ENCODE peak calls at places on chromosomes 11 and 22, in six cellular contexts. V is right lobe of liver; A is CD4-positive, alpha-beta T cell; L is body of pancreas; N is H9; D is psoas muscle. R is an unnamed sample.

GRCh38 chr11:82944198-82944597 is 42.7 kb downstream of the DDIAS start:
- DNase-seq in V (no peak), A (no peak), L (no peak), N (no peak), D (no peak), R (no peak)

GRCh38 chr11:94060401-94060800 is 39.2 kb downstream of the HEPHL1 start:
- DNase-seq in V (no peak), A (no peak), L (no peak), N (no peak), D (no peak), R (no peak)

GRCh38 chr11:80860632-80861031 is 1419.8 kb upstream of the TENM4 start:
- DNase-seq in V (no peak), A (no peak), L (no peak), N (no peak), D (no peak), R (no peak)

GRCh38 chr11:64112771-64113461 is 53.0 kb downstream of the MACROD1 start:
- DNase-seq in V (no peak), A (no peak), L (no peak), N (no peak), D (no peak), R (no peak)

GRCh38 chr11:130945945-130946344 is 29.7 kb upstream of the SNX19 start:
- DNase-seq in V (no peak), A (no peak), L (peak; percentile 25), N (no peak), D (peak; percentile 54), R (no peak)

GRCh38 chr11:44726278-44727113 is at the start of gene TSPAN18:
- DNase-seq in V (no peak), A (peak; percentile 24), L (no peak), N (peak; percentile 85), D (no peak), R (no peak)

GRCh38 chr11:34206598-34207300 is 101.3 kb downstream of the NAT10 start:
- DNase-seq in V (no peak), A (no peak), L (no peak), N (no peak), D (no peak), R (no peak)

GRCh38 chr11:8271106-8271886 is 7.6 kb upstream of the LMO1 start:
- DNase-seq in V (no peak), A (no peak), L (no peak), N (no peak), D (no peak), R (no peak)

GRCh38 chr11:67022961-67023956 is at the start of gene SYT12:
- DNase-seq in V (peak; percentile 57), A (no peak), L (peak; percentile 12), N (no peak), D (no peak), R (no peak)

GRCh38 chr11:35334385-35335090 is 84.8 kb downstream of the SLC1A2 start:
- DNase-seq in V (no peak), A (no peak), L (no peak), N (no peak), D (no peak), R (no peak)

GRCh38 chr22:31079095-31079642 is 1.9 kb upstream of the SMTN start:
- DNase-seq in V (no peak), A (no peak), L (peak; percentile 90), N (peak; percentile 72), D (no peak), R (no peak)

GRCh38 chr11:99370557-99371200 is 349.9 kb downstream of the CNTN5 start:
- DNase-seq in V (no peak), A (no peak), L (peak; percentile 19), N (peak; percentile 45), D (peak; percentile 73), R (no peak)

GRCh38 chr22:30288414-30289125 is 735 bp downstream of the CASTOR1 start:
- DNase-seq in V (no peak), A (no peak), L (no peak), N (no peak), D (no peak), R (no peak)

GRCh38 chr22:27201741-27202140 is 544.4 kb downstream of the MIAT start:
- DNase-seq in V (no peak), A (no peak), L (no peak), N (no peak), D (no peak), R (no peak)

GRCh38 chr11:110856993-110857812 is 145.0 kb upstream of the ARHGAP20 start:
- DNase-seq in V (no peak), A (no peak), L (no peak), N (no peak), D (no peak), R (no peak)

GRCh38 chr11:33897761-33898403 is 6.0 kb upstream of the LMO2 start:
- DNase-seq in V (no peak), A (no peak), L (no peak), N (no peak), D (no peak), R (peak; percentile 28)

GRCh38 chr11:10669258-10670033 is 24.1 kb downstream of the IRAG1 start:
- DNase-seq in V (no peak), A (no peak), L (peak; percentile 23), N (no peak), D (no peak), R (no peak)

GRCh38 chr22:46646531-46647211 is 26.5 kb downstream of the GRAMD4 start:
- DNase-seq in V (peak; percentile 69), A (no peak), L (no peak), N (no peak), D (no peak), R (no peak)

GRCh38 chr11:114604179-114604813 is 8.7 kb upstream of the NXPE4 start:
- DNase-seq in V (no peak), A (no peak), L (no peak), N (no peak), D (no peak), R (no peak)

GRCh38 chr11:114604886-114605285 is 9.3 kb upstream of the NXPE4 start:
- DNase-seq in V (no peak), A (no peak), L (no peak), N (no peak), D (no peak), R (no peak)

GRCh38 chr11:114606003-114606801 is 10.6 kb upstream of the NXPE4 start:
- DNase-seq in V (no peak), A (no peak), L (no peak), N (no peak), D (no peak), R (no peak)

GRCh38 chr11:114607753-114608459 is 12.3 kb upstream of the NXPE4 start:
- DNase-seq in V (no peak), A (no peak), L (no peak), N (no peak), D (no peak), R (no peak)

GRCh38 chr11:114605370-114605769 is 9.8 kb upstream of the NXPE4 start:
- DNase-seq in V (no peak), A (no peak), L (no peak), N (no peak), D (no peak), R (no peak)
- H3K9me3 ChIP-seq in V (no peaks in the 10 kb centered on the region), A (no peaks in the 10 kb centered on the region), L (no peaks in the 10 kb centered on the region), N (no peaks in the 10 kb centered on the region), D (no peaks in the 10 kb centered on the region), R (no peaks in the 10 kb centered on the region)

GRCh38 chr22:49449377-49449776 is 378.3 kb downstream of the BRD1 start:
- DNase-seq in V (no peak), A (no peak), L (no peak), N (no peak), D (no peak), R (no peak)
- H3K9me3 ChIP-seq in V (no peaks in the 10 kb centered on the region), A (no peaks in the 10 kb centered on the region), L (no peaks in the 10 kb centered on the region), N (no peaks in the 10 kb centered on the region), D (no peaks in the 10 kb centered on the region), R (no peaks in the 10 kb centered on the region)

DNA sequence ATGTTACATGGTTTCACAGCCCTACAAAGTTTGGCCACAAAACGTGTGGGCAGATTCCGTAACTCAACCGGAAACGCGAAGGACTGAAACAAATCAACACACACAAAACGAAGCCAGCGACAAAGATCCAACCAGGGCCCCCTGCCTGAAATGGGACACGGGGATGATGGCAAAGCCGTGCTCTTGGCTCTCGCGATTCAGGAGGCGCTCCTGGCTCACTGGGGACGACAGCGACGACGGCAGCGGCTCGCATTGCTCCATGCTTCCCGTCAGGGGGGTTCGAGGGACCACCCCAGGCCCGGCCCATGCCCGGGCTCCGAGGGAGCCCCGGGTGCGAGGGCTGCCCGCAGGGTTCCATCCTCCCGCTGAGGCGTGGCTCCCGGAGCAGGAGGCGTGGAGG is 4786.8 kb upstream of the OR11H1 start:
- DNase-seq in V (peak; percentile 23), A (no peak), L (no peak), N (no peak), D (peak; percentile 59), R (no peak)
- H3K9me3 ChIP-seq in V (no peaks in the 10 kb centered on the region), A (peaks cover 18% of the 10 kb centered on the region), L (no peaks in the 10 kb centered on the region), N (peaks cover 53% of the 10 kb centered on the region), D (no peaks in the 10 kb centered on the region), R (no peaks in the 10 kb centered on the region)

GRCh38 chr11:84103096-84103495 is 816.9 kb upstream of the CCDC90B start:
- DNase-seq in V (no peak), A (no peak), L (no peak), N (no peak), D (no peak), R (no peak)
- H3K9me3 ChIP-seq in V (no peaks in the 10 kb centered on the region), A (no peaks in the 10 kb centered on the region), L (no peaks in the 10 kb centered on the region), N (no peaks in the 10 kb centered on the region), D (no peaks in the 10 kb centered on the region), R (no peaks in the 10 kb centered on the region)

DNA sequence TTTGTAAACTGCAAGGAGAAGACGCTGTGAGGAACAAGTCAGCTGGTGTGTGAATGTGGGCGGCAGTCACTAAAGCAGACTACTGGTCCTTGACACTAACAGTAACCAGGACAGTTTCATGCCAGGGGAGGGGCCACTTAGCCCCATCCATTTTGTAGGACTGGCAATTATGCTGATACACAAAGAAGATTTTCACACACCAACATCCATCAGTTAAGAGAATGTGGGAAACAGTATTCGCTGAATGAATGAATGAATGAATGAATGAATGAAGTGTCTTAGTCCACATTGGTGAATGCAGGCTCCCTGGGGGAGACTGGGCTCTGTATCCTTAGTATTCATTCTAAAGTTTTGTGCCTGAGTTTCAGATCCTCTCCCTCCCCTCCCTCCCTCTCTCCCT is 590.4 kb downstream of the BRD1 start:
- DNase-seq in V (no peak), A (no peak), L (no peak), N (peak; percentile 0), D (no peak), R (no peak)
- H3K9me3 ChIP-seq in V (no peaks in the 10 kb centered on the region), A (no peaks in the 10 kb centered on the region), L (no peaks in the 10 kb centered on the region), N (no peaks in the 10 kb centered on the region), D (no peaks in the 10 kb centered on the region), R (no peaks in the 10 kb centered on the region)

GRCh38 chr22:49554741-49555140 is 272.9 kb downstream of the BRD1 start:
- DNase-seq in V (no peak), A (no peak), L (no peak), N (peak; percentile 18), D (peak; percentile 32), R (no peak)
- H3K9me3 ChIP-seq in V (no peaks in the 10 kb centered on the region), A (peaks cover 6% of the 10 kb centered on the region), L (no peaks in the 10 kb centered on the region), N (peaks cover 8% of the 10 kb centered on the region), D (no peaks in the 10 kb centered on the region), R (no peaks in the 10 kb centered on the region)

GRCh38 chr22:49571326-49571725 is 256.3 kb downstream of the BRD1 start:
- DNase-seq in V (peak; percentile 8), A (no peak), L (no peak), N (peak; percentile 9), D (no peak), R (no peak)
- H3K9me3 ChIP-seq in V (no peaks in the 10 kb centered on the region), A (no peaks in the 10 kb centered on the region), L (no peaks in the 10 kb centered on the region), N (no peaks in the 10 kb centered on the region), D (no peaks in the 10 kb centered on the region), R (no peaks in the 10 kb centered on the region)

R was measured in prostate gland.